ENCODE peak calls at places on chromosomes 3 and 15, in seven cellular contexts. S, C, P, V, B, R and X are unnamed samples.

GRCh38 chr15:31660800-31661199 is 334.2 kb downstream of the KLF13 start:
- DNase-seq in S (no peak), V (no peak), R (no peak), P (no peak), C (no peak), B (no peak), X (no peak)

GRCh38 chr3:188553569-188553968 is 399.6 kb downstream of the LPP start:
- DNase-seq in P (peak), S (no peak), V (no peak), B (no peak), C (no peak), R (no peak), X (no peak)

GRCh38 chr3:191528589-191528988 is 67.6 kb downstream of the PYDC2 start:
- DNase-seq in S (no peak), P (no peak), C (no peak), R (no peak), V (no peak), B (no peak), X (no peak)

GRCh38 chr3:151501171-151501790 is 40.4 kb upstream of the IGSF10 start:
- DNase-seq in R (no peak), P (no peak), V (no peak), S (no peak), C (no peak), B (no peak), X (no peak)

GRCh38 chr3:184040010-184040409 is 8.5 kb downstream of the HTR3D start:
- DNase-seq in P (no peak), V (peak), C (peak), S (no peak), R (no peak), B (no peak), X (no peak)

GRCh38 chr3:113623827-113624226 is 72.6 kb downstream of the USF3 start:
- DNase-seq in B (no peak), S (no peak), V (no peak), C (no peak), P (no peak), R (no peak), X (no peak)

GRCh38 chr3:157231071-157231470 is 71.1 kb upstream of the CCNL1 start:
- DNase-seq in P (no peak), V (peak), C (no peak), S (no peak), B (no peak), R (no peak), X (no peak)

GRCh38 chr15:90174140-90174891 is 26.8 kb upstream of the SEMA4B start:
- DNase-seq in V (no peak), B (no peak), S (no peak), C (peak), P (no peak), R (peak), X (no peak)

GRCh38 chr15:88717342-88718017 is 78.7 kb downstream of the ISG20 start:
- DNase-seq in S (no peak), P (no peak), B (no peak), V (no peak), C (no peak), R (no peak), X (no peak)

GRCh38 chr15:58528197-58528870 is 96.5 kb downstream of the LIPC start:
- DNase-seq in B (no peak), C (peak), V (no peak), P (no peak), R (peak), S (no peak), X (no peak)

GRCh38 chr3:40350529-40350928 is 36.5 kb upstream of the ENTPD3 start:
- DNase-seq in P (no peak), S (no peak), R (no peak), C (peak), B (no peak), V (no peak), X (no peak)

GRCh38 chr3:46711770-46712169 is 5.9 kb downstream of the PRSS50 start:
- DNase-seq in C (no peak), B (no peak), S (no peak), R (peak), P (no peak), V (no peak), X (no peak)

GRCh38 chr3:120425196-120425595 is 25.6 kb downstream of the FSTL1 start:
- DNase-seq in R (no peak), B (no peak), P (no peak), V (no peak), S (no peak), C (no peak), X (no peak)

GRCh38 chr3:58429657-58430056 is 4.0 kb downstream of the PDHB start:
- DNase-seq in C (no peak), R (no peak), P (no peak), S (no peak), B (peak), V (no peak), X (no peak)

GRCh38 chr3:187628169-187628568 is 42.0 kb downstream of the SST start:
- DNase-seq in V (no peak), R (no peak), B (no peak), P (no peak), C (no peak), S (no peak), X (no peak)

GRCh38 chr3:37816271-37816670 is 45.4 kb upstream of the CTDSPL start:
- DNase-seq in C (no peak), B (no peak), V (no peak), S (no peak), R (no peak), P (no peak), X (no peak)

GRCh38 chr3:37813403-37813802 is 48.3 kb upstream of the CTDSPL start:
- DNase-seq in S (no peak), R (no peak), C (no peak), V (no peak), P (no peak), B (no peak), X (no peak)

GRCh38 chr3:37811625-37812356 is 49.9 kb upstream of the CTDSPL start:
- DNase-seq in P (no peak), C (peak), S (no peak), R (no peak), V (no peak), B (no peak), X (no peak)

GRCh38 chr3:37812497-37812896 is 49.2 kb upstream of the CTDSPL start:
- DNase-seq in R (no peak), C (peak), P (no peak), B (no peak), S (no peak), V (no peak), X (no peak)

GRCh38 chr3:37814547-37814946 is 47.1 kb upstream of the CTDSPL start:
- DNase-seq in B (peak), V (no peak), S (no peak), P (no peak), C (peak), R (no peak), X (no peak)
- TF ChIP-seq CTCF in B (peak), V (peak), S (peak), P (no peak), C (peak), R (peak), X (peak)

GRCh38 chr3:159486580-159486979 is 502.1 kb upstream of the IL12A start:
- DNase-seq in V (no peak), B (no peak), P (no peak), S (no peak), C (no peak), R (no peak), X (no peak)
- TF ChIP-seq CTCF in V (peak), B (peak), P (no peak), S (no peak), C (no peak), R (no peak), X (no peak)

GRCh38 chr3:37592328-37592727 is 269.4 kb upstream of the CTDSPL start:
- DNase-seq in S (no peak), C (no peak), R (no peak), P (no peak), B (no peak), V (no peak), X (no peak)

GRCh38 chr3:37590328-37591079 is 271.2 kb upstream of the CTDSPL start:
- DNase-seq in R (no peak), B (no peak), S (no peak), V (no peak), P (no peak), C (no peak), X (no peak)

GRCh38 chr3:37591130-37591865 is 270.4 kb upstream of the CTDSPL start:
- DNase-seq in C (peak), B (no peak), S (no peak), R (no peak), P (no peak), V (no peak), X (no peak)

GRCh38 chr3:37586280-37586679 is 275.4 kb upstream of the CTDSPL start:
- DNase-seq in V (no peak), C (no peak), S (no peak), P (no peak), B (no peak), R (no peak), X (no peak)

GRCh38 chr3:37588761-37589160 is 272.9 kb upstream of the CTDSPL start:
- DNase-seq in R (no peak), S (no peak), C (no peak), P (no peak), B (no peak), V (no peak), X (no peak)
- TF ChIP-seq CTCF in R (no peak), S (no peak), C (no peak), P (no peak), B (no peak), V (no peak), X (no peak)

GRCh38 chr15:36370051-36370734 is 209.2 kb upstream of the CDIN1 start:
- DNase-seq in P (no peak), B (no peak), C (no peak), S (no peak), R (no peak), V (no peak), X (no peak)

GRCh38 chr15:36372968-36373367 is 206.5 kb upstream of the CDIN1 start:
- DNase-seq in R (no peak), P (no peak), C (no peak), B (no peak), V (no peak), S (no peak), X (no peak)

GRCh38 chr15:36370735-36371115 is 208.7 kb upstream of the CDIN1 start:
- DNase-seq in C (peak), R (no peak), S (no peak), B (no peak), P (no peak), V (peak), X (no peak)

GRCh38 chr15:36373549-36373948 is 205.9 kb upstream of the CDIN1 start:
- DNase-seq in R (no peak), V (no peak), B (no peak), S (no peak), C (peak), P (no peak), X (no peak)

GRCh38 chr15:36371509-36371908 is 207.9 kb upstream of the CDIN1 start:
- DNase-seq in V (no peak), R (no peak), S (no peak), P (no peak), C (peak), B (no peak), X (no peak)
- TF ChIP-seq CTCF in V (no peak), R (no peak), S (no peak), P (no peak), C (no peak), B (no peak), X (no peak)

GRCh38 chr3:135908225-135908624 is 57.3 kb upstream of the PPP2R3A start:
- DNase-seq in C (no peak), S (no peak), P (no peak), V (no peak), B (no peak), R (no peak), X (no peak)

GRCh38 chr3:135908737-135909136 is 56.8 kb upstream of the PPP2R3A start:
- DNase-seq in P (no peak), V (no peak), R (no peak), B (no peak), C (no peak), S (no peak), X (no peak)

GRCh38 chr3:135911106-135911505 is 54.4 kb upstream of the PPP2R3A start:
- DNase-seq in V (no peak), S (no peak), P (no peak), B (no peak), R (no peak), C (peak), X (no peak)

GRCh38 chr3:135907422-135908165 is 57.9 kb upstream of the PPP2R3A start:
- DNase-seq in C (no peak), S (no peak), B (no peak), R (no peak), P (no peak), V (no peak), X (no peak)

DNA sequence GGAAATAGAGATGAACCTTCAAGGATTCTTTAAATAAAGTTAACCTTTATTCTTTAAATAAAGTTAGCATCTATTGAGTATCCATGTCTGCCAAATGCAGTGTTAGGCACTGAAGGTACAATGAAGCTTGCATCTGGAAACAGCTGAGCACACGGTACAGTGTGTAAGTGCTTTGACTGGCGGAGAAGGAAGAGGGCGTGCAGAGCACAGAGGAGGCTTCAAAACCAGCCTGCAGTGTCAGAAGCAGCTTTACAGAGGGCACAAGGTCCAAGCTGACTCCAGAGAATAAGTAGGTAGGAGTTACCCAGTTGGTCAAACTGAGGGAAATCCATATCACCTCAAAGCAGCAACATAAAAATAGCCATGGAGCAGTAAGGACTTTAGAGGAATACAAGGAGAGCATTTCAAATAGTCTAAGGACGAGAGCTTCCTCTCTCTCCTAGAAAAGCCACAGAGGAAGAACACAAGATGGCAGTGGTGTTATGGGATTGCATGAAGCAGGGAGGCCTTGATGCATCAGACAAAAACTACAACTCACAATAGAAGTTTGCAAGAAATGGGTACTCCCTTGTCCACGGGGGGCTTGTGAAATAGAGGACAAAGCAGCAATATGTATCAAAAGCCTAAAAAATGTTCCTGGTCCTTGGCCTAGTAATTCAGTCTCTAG is 60.3 kb upstream of the PPP2R3A start:
- DNase-seq in R (no peak), S (no peak), C (peak), B (no peak), P (no peak), V (no peak), X (no peak)
- TF ChIP-seq CTCF in R (no peak), S (no peak), C (peak), B (no peak), P (no peak), V (peak), X (no peak)